ENCODE peak calls at places on chromosomes 13 and 19, in eight cellular contexts. Y is central memory CD4-positive, alpha-beta T cell; E is HTR-8/SVneo; C is activated CD8-positive, alpha-beta memory T cell treated with anti-CD3 and anti-CD28 coated beads for 1 hour; B is AG09309; N is T-helper 9 cell; W is activated T-cell treated with anti-CD3 and anti-CD28 coated beads for 1 hour; I is body of pancreas. M is an unnamed sample.

GRCh38 chr19:38224014-38224862 is at the start of gene DPF1:
- DNase-seq in I (no peak), B (no peak), N (peak), E (peak), C (peak), W (peak), Y (peak), M (peak)

GRCh38 chr13:25654332-25654731 is 282.6 kb downstream of the ATP8A2 start:
- DNase-seq in W (no peak), B (no peak), I (no peak), C (no peak), Y (no peak), N (no peak), E (no peak), M (no peak)

GRCh38 chr13:51981355-51981754 is 29.9 kb downstream of the ATP7B start:
- DNase-seq in W (no peak), Y (no peak), N (no peak), E (peak), B (no peak), I (no peak), C (no peak), M (no peak)

GRCh38 chr19:31253816-31254551 is 95.3 kb downstream of the TSHZ3 start:
- DNase-seq in Y (no peak), E (peak), B (no peak), N (no peak), I (no peak), C (no peak), W (no peak), M (peak)

GRCh38 chr13:33276581-33276980 is 9.0 kb downstream of the STARD13 start:
- DNase-seq in E (no peak), W (no peak), Y (no peak), B (no peak), I (no peak), N (no peak), C (no peak), M (no peak)

GRCh38 chr19:10617409-10618121 is 7.8 kb upstream of the SLC44A2 start:
- DNase-seq in I (no peak), C (no peak), B (peak), Y (no peak), E (peak), N (no peak), W (no peak), M (no peak)

GRCh38 chr19:36183455-36183741 is 31.1 kb downstream of the ZNF565 start:
- DNase-seq in W (no peak), I (no peak), N (no peak), Y (no peak), E (no peak), C (no peak), B (no peak), M (no peak)

GRCh38 chr13:37403776-37404497 is 194.6 kb downstream of the POSTN start:
- DNase-seq in N (no peak), C (no peak), E (no peak), W (no peak), Y (no peak), B (peak), I (no peak), M (no peak)

GRCh38 chr19:18294467-18294864 is 13.0 kb upstream of the JUND start:
- DNase-seq in Y (peak), B (no peak), N (peak), I (peak), W (peak), E (no peak), C (peak), M (no peak)

GRCh38 chr19:2475018-2475701 is 767 bp upstream of the GADD45B start:
- DNase-seq in B (no peak), N (peak), E (no peak), I (peak), C (peak), Y (peak), W (peak), M (peak)

GRCh38 chr19:13881231-13881691 is 4.3 kb downstream of the NANOS3 start:
- DNase-seq in I (peak), Y (no peak), N (no peak), B (no peak), C (no peak), W (no peak), E (no peak), M (no peak)

GRCh38 chr19:383922-384800 is 24.8 kb downstream of the C2CD4C start:
- DNase-seq in Y (no peak), W (no peak), I (peak), E (no peak), C (no peak), N (no peak), B (no peak), M (no peak)

GRCh38 chr13:44107357-44108121 is 227.8 kb downstream of the LACC1 start:
- DNase-seq in E (no peak), B (no peak), N (no peak), I (peak), C (no peak), Y (no peak), W (no peak), M (no peak)

GRCh38 chr19:36182612-36183454 is 30.6 kb upstream of the COX7A1 start:
- DNase-seq in Y (no peak), C (no peak), N (no peak), I (no peak), B (no peak), W (no peak), E (no peak), M (no peak)

GRCh38 chr13:95059306-95059705 is 241.9 kb downstream of the ABCC4 start:
- DNase-seq in C (no peak), Y (no peak), I (no peak), B (no peak), W (no peak), N (no peak), E (no peak), M (no peak)

GRCh38 chr19:16070366-16070990 is 5.8 kb upstream of the TPM4 start:
- DNase-seq in N (peak), W (peak), I (peak), E (no peak), B (no peak), Y (peak), C (peak), M (peak)

GRCh38 chr13:86741762-86742285 is 929.3 kb upstream of the SLITRK5 start:
- DNase-seq in Y (no peak), I (no peak), E (no peak), N (no peak), W (no peak), B (no peak), C (no peak), M (no peak)

GRCh38 chr13:90696254-90696653 is 651.2 kb upstream of the MIR17HG start:
- DNase-seq in N (no peak), B (no peak), I (no peak), Y (no peak), C (no peak), E (no peak), W (no peak), M (no peak)

GRCh38 chr13:46844431-46844830 is 47.5 kb upstream of the ESD start:
- DNase-seq in I (no peak), C (no peak), W (no peak), Y (no peak), N (no peak), B (no peak), E (no peak), M (no peak)

GRCh38 chr13:52845766-52846566 is 2.5 kb downstream of the PCDH8 start:
- DNase-seq in W (no peak), I (peak), Y (no peak), E (no peak), N (no peak), C (no peak), B (no peak), M (no peak)

GRCh38 chr19:2037676-2038255 is 13.3 kb downstream of the MKNK2 start:
- DNase-seq in Y (no peak), E (no peak), B (no peak), W (no peak), C (no peak), N (no peak), I (no peak), M (no peak)